ENCODE peak calls at places on chromosomes 6 and 20, in nine cellular contexts. V, P, F, E, H, Z, I, T and M are unnamed samples.

GRCh38 chr6:136087986-136088385 is 162.1 kb downstream of the MTFR2 start:
- DNase-seq in Z (no peak), V (no peak), T (no peak), F (peak), I (no peak), E (no peak), P (no peak), H (no peak), M (no peak)

GRCh38 chr6:56009620-56010019 is 134.2 kb upstream of the BMP5 start:
- DNase-seq in Z (no peak), H (no peak), E (no peak), T (no peak), I (no peak), F (no peak), P (no peak), V (no peak), M (no peak)

GRCh38 chr20:36493013-36493800 is 48.1 kb upstream of the MYL9 start:
- DNase-seq in F (no peak), H (no peak), I (peak), E (no peak), T (peak), Z (no peak), V (no peak), P (no peak), M (no peak)

GRCh38 chr6:45054610-45055009 is 273.5 kb upstream of the RUNX2 start:
- DNase-seq in Z (no peak), F (peak), V (no peak), T (no peak), E (no peak), H (no peak), I (no peak), P (no peak), M (no peak)

GRCh38 chr6:159691133-159691962 is 1.7 kb downstream of the SOD2 start:
- DNase-seq in E (no peak), I (no peak), H (peak), T (no peak), V (no peak), Z (peak), P (no peak), F (peak), M (peak)

GRCh38 chr6:41191569-41191968 is 9.4 kb downstream of the TREML2 start:
- DNase-seq in V (peak), P (peak), I (peak), H (peak), E (no peak), T (peak), Z (peak), F (no peak), M (no peak)

GRCh38 chr6:4470698-4471210 is 305.4 kb upstream of the CDYL start:
- DNase-seq in P (no peak), Z (no peak), V (no peak), I (no peak), T (no peak), E (no peak), H (no peak), F (no peak), M (no peak)

GRCh38 chr20:61464634-61465033 is 212.6 kb downstream of the CDH4 start:
- DNase-seq in Z (no peak), F (no peak), H (no peak), T (no peak), V (no peak), P (peak), I (no peak), E (no peak), M (no peak)

GRCh38 chr20:62066339-62066982 is 780 bp upstream of the TAF4 start:
- DNase-seq in Z (peak), P (no peak), V (peak), F (peak), H (peak), I (peak), T (peak), E (peak), M (peak)

GRCh38 chr6:42960243-42961019 is at the start of gene GNMT:
- DNase-seq in V (peak), I (peak), H (peak), Z (peak), P (no peak), E (peak), F (no peak), T (peak), M (peak)

GRCh38 chr6:135537782-135538301 is 40.3 kb upstream of the AHI1 start:
- DNase-seq in E (no peak), P (no peak), F (peak), Z (peak), H (no peak), V (peak), I (no peak), T (no peak), M (no peak)

GRCh38 chr20:59495894-59496510 is 108.3 kb upstream of the PHACTR3 start:
- DNase-seq in I (peak), V (peak), H (peak), F (peak), P (peak), T (peak), Z (peak), E (peak), M (peak)

GRCh38 chr6:31572041-31572911 is at the start of gene LTA:
- DNase-seq in H (no peak), V (peak), I (no peak), T (no peak), E (peak), P (no peak), Z (peak), F (no peak), M (peak)

GRCh38 chr20:41247523-41248370 is 69.8 kb downstream of the ZHX3 start:
- DNase-seq in I (no peak), T (no peak), Z (no peak), F (peak), V (no peak), P (no peak), H (no peak), E (no peak), M (no peak)

GRCh38 chr20:3710703-3711417 is 1.5 kb downstream of the SIGLEC1 start:
- DNase-seq in V (peak), T (peak), Z (peak), F (peak), H (peak), I (peak), E (peak), P (no peak), M (peak)

GRCh38 chr6:118743744-118744143 is 92.4 kb upstream of the CEP85L start:
- DNase-seq in P (no peak), H (no peak), E (no peak), F (peak), I (no peak), V (no peak), T (no peak), Z (no peak), M (no peak)

GRCh38 chr20:61954276-61955021 is 111.2 kb downstream of the TAF4 start:
- DNase-seq in T (no peak), Z (no peak), F (no peak), P (peak), I (peak), H (no peak), V (peak), E (no peak), M (no peak)

GRCh38 chr20:51763965-51764602 is 4.1 kb downstream of the ATP9A start:
- DNase-seq in E (no peak), V (no peak), I (no peak), Z (no peak), T (no peak), F (no peak), P (no peak), H (no peak), M (no peak)

GRCh38 chr6:7215798-7216231 is 97.2 kb downstream of the SSR1 start:
- DNase-seq in H (no peak), F (no peak), T (peak), P (no peak), I (no peak), E (no peak), V (no peak), Z (no peak), M (no peak)

GRCh38 chr20:50834599-50835005 is 39.7 kb downstream of the BCAS4 start:
- DNase-seq in Z (no peak), V (no peak), P (no peak), T (no peak), E (no peak), H (peak), F (peak), I (no peak), M (no peak)

GRCh38 chr20:19566226-19566960 is 191.7 kb upstream of the RIN2 start:
- DNase-seq in F (peak), I (no peak), T (no peak), P (no peak), V (no peak), E (no peak), H (no peak), Z (no peak), M (no peak)

GRCh38 chr20:44618318-44618731 is 33.2 kb downstream of the ADA start:
- DNase-seq in T (no peak), H (no peak), Z (peak), F (no peak), I (no peak), V (no peak), E (peak), P (no peak), M (no peak)

GRCh38 chr6:47922391-47922790 is 140.6 kb downstream of the OPN5 start:
- DNase-seq in E (no peak), T (no peak), I (no peak), Z (no peak), P (no peak), H (no peak), V (no peak), F (no peak), M (no peak)

GRCh38 chr6:106927531-106928398 is 46.8 kb downstream of the CD24 start:
- DNase-seq in V (peak), E (no peak), F (peak), T (peak), H (peak), Z (no peak), I (peak), P (peak), M (no peak)

GRCh38 chr6:142764306-142764705 is 180.7 kb downstream of the HIVEP2 start:
- DNase-seq in F (no peak), H (no peak), E (no peak), V (no peak), T (no peak), Z (no peak), I (no peak), P (no peak), M (no peak)

GRCh38 chr6:4907602-4908001 is 96.2 kb downstream of the RPP40 start:
- DNase-seq in P (no peak), V (no peak), F (no peak), I (no peak), Z (no peak), E (no peak), H (no peak), T (no peak), M (no peak)

GRCh38 chr6:42313941-42314570 is 96.4 kb upstream of the MRPS10 start:
- DNase-seq in H (no peak), T (no peak), P (no peak), F (peak), Z (no peak), V (no peak), E (no peak), I (no peak), M (no peak)

GRCh38 chr6:35089935-35090505 is 51.1 kb downstream of the TCP11 start:
- DNase-seq in P (peak), E (no peak), T (no peak), I (no peak), H (no peak), V (peak), F (peak), Z (no peak), M (no peak)

GRCh38 chr20:57921701-57922482 is 212.1 kb upstream of the PMEPA1 start:
- DNase-seq in F (no peak), T (no peak), H (no peak), E (no peak), Z (no peak), P (no peak), I (no peak), V (no peak), M (no peak)